ENCODE peak calls at places on chromosome 20, in four cellular contexts. N, Q, F and L are unnamed samples.

GRCh38 chr20:9119776-9120175 is 50.9 kb downstream of the PLCB4 start:
- DNase-seq in N (no peak), Q (no peak), F (no peak), L (no peak)

GRCh38 chr20:9032758-9033157 is 36.1 kb upstream of the PLCB4 start:
- DNase-seq in N (no peak), Q (no peak), F (no peak), L (no peak)

GRCh38 chr20:24994470-24995368 is 2.2 kb upstream of the APMAP start:
- DNase-seq in N (peak), Q (peak), F (no peak), L (peak)

GRCh38 chr20:62768234-62768814 is 27.9 kb upstream of the MRGBP start:
- DNase-seq in N (no peak), Q (no peak), F (no peak), L (no peak)

GRCh38 chr20:37579091-37579490 is 51.4 kb upstream of the BLCAP start:
- DNase-seq in N (no peak), Q (no peak), F (no peak), L (no peak)

GRCh38 chr20:26214991-26215390 is 518.3 kb upstream of the ZNF337 start:
- DNase-seq in N (no peak), Q (no peak), F (no peak), L (no peak)

GRCh38 chr20:37630993-37631392 is 62.8 kb upstream of the CTNNBL1 start:
- DNase-seq in N (no peak), Q (no peak), F (no peak), L (no peak)

GRCh38 chr20:26169506-26169905 is 472.9 kb upstream of the ZNF337 start:
- DNase-seq in N (no peak), Q (peak), F (no peak), L (no peak)

GRCh38 chr20:62557425-62557824 is 81.6 kb upstream of the GATA5 start:
- DNase-seq in N (no peak), Q (no peak), F (no peak), L (no peak)

GRCh38 chr20:2379511-2380229 is 1.0 kb upstream of the TGM6 start:
- DNase-seq in N (no peak), Q (no peak), F (no peak), L (peak)

GRCh38 chr20:48339147-48339985 is 488.4 kb downstream of the PREX1 start:
- DNase-seq in N (no peak), Q (no peak), F (peak), L (no peak)

GRCh38 chr20:63215101-63216040 is 560 bp downstream of the YTHDF1 start:
- DNase-seq in N (no peak), Q (no peak), F (no peak), L (no peak)

GRCh38 chr20:8330316-8330784 is 198.3 kb downstream of the PLCB1 start:
- DNase-seq in N (no peak), Q (no peak), F (no peak), L (no peak)

GRCh38 chr20:56978475-56978874 is 288.0 kb downstream of the BMP7 start:
- DNase-seq in N (no peak), Q (no peak), F (no peak), L (no peak)

GRCh38 chr20:6866741-6867140 is 99.3 kb downstream of the BMP2 start:
- DNase-seq in N (no peak), Q (peak), F (no peak), L (no peak)

GRCh38 chr20:64001607-64002011 is 20.7 kb downstream of the PRPF6 start:
- DNase-seq in N (no peak), Q (no peak), F (no peak), L (no peak)

GRCh38 chr20:45911486-45912343 is at the start of gene PLTP:
- DNase-seq in N (peak), Q (no peak), F (no peak), L (peak)

GRCh38 chr20:6566821-6567220 is 200.7 kb upstream of the BMP2 start:
- DNase-seq in N (no peak), Q (no peak), F (peak), L (no peak)

GRCh38 chr20:31593221-31594001 is 11.7 kb upstream of the ID1 start:
- DNase-seq in N (no peak), Q (no peak), F (no peak), L (no peak)

GRCh38 chr20:5172167-5172586 is 45.4 kb downstream of the CDS2 start:
- DNase-seq in N (no peak), Q (no peak), F (no peak), L (no peak)

GRCh38 chr20:18019068-18019467 is 38.6 kb downstream of the OVOL2 start:
- DNase-seq in N (no peak), Q (no peak), F (no peak), L (no peak)

GRCh38 chr20:54105653-54106052 is 35.3 kb upstream of the BCAS1 start:
- DNase-seq in N (no peak), Q (no peak), F (no peak), L (no peak)

GRCh38 chr20:19546648-19547047 is 211.4 kb upstream of the RIN2 start:
- DNase-seq in N (no peak), Q (no peak), F (no peak), L (no peak)

GRCh38 chr20:43383026-43383795 is 74.5 kb upstream of the SRSF6 start:
- DNase-seq in N (no peak), Q (no peak), F (no peak), L (no peak)

GRCh38 chr20:36569847-36570429 is 3.5 kb upstream of the TGIF2 start:
- DNase-seq in N (no peak), Q (no peak), F (no peak), L (no peak)

GRCh38 chr20:24543168-24543567 is 73.7 kb downstream of the SYNDIG1 start:
- DNase-seq in N (no peak), Q (no peak), F (no peak), L (no peak)

GRCh38 chr20:19775353-19776201 is 17.5 kb downstream of the RIN2 start:
- DNase-seq in N (no peak), Q (peak), F (no peak), L (no peak)

GRCh38 chr20:51966296-51966971 is 164.1 kb upstream of the SALL4 start:
- DNase-seq in N (no peak), Q (no peak), F (no peak), L (no peak)

GRCh38 chr20:21557246-21557982 is 43.5 kb upstream of the NKX2-2 start:
- DNase-seq in N (peak), Q (no peak), F (no peak), L (no peak)

GRCh38 chr20:22499475-22500174 is 84.7 kb downstream of the FOXA2 start:
- DNase-seq in N (no peak), Q (no peak), F (no peak), L (no peak)

GRCh38 chr20:53735536-53736050 is 142.0 kb upstream of the ZNF217 start:
- DNase-seq in N (no peak), Q (peak), F (peak), L (no peak)